ENCODE peak calls at places on chromosome 9, in eight cellular contexts. R is left kidney, J is psoas muscle, U is Panc1, L is activated T-cell treated with anti-CD3 and anti-CD28 coated beads for 1 hour, V is NCI-H510A, H is PC-3, S is globus pallidus. E is an unnamed sample.

GRCh38 chr9:16223074-16223871 is 647.2 kb downstream of the BNC2 start:
- DNase-seq in R (peak; percentile 37), J (no peak), U (no peak), L (no peak), V (no peak), H (peak; percentile 77), S (no peak), E (no peak)

GRCh38 chr9:35598863-35599590 is 6.0 kb upstream of the TESK1 start:
- DNase-seq in R (peak; percentile 50), J (peak; percentile 47), U (no peak), L (no peak), V (peak; percentile 32), H (no peak), S (no peak), E (peak; percentile 63)

GRCh38 chr9:36677611-36678010 is 104.9 kb downstream of the MELK start:
- DNase-seq in R (no peak), J (no peak), U (no peak), L (no peak), V (no peak), H (no peak), S (no peak), E (no peak)

GRCh38 chr9:134178781-134179551 is 14.6 kb upstream of the RNU6ATAC start:
- DNase-seq in R (peak; percentile 67), J (peak; percentile 89), U (no peak), L (no peak), V (no peak), H (no peak), S (no peak), E (no peak)

GRCh38 chr9:90916147-90916734 is 114.6 kb downstream of the SYK start:
- DNase-seq in R (no peak), J (no peak), U (no peak), L (no peak), V (no peak), H (peak; percentile 14), S (no peak), E (peak; percentile 73)

GRCh38 chr9:42386477-42386876 is 203.0 kb downstream of the SPATA31A6 start:
- DNase-seq in R (no peak), J (no peak), U (no peak), L (no peak), V (no peak), H (no peak), S (no peak), E (no peak)

GRCh38 chr9:122406264-122406890 is 35.6 kb downstream of the PTGS1 start:
- DNase-seq in R (no peak), J (no peak), U (no peak), L (no peak), V (no peak), H (no peak), S (no peak), E (no peak)

GRCh38 chr9:135790356-135790755 is 88.4 kb downstream of the KCNT1 start:
- DNase-seq in R (no peak), J (no peak), U (no peak), L (no peak), V (no peak), H (no peak), S (no peak), E (no peak)

GRCh38 chr9:126463426-126463825 is 136.8 kb downstream of the MVB12B start:
- DNase-seq in R (no peak), J (no peak), U (no peak), L (no peak), V (no peak), H (no peak), S (no peak), E (no peak)

GRCh38 chr9:137305788-137306545 is 3.9 kb upstream of the NRARP start:
- DNase-seq in R (no peak), J (peak; percentile 57), U (no peak), L (no peak), V (no peak), H (no peak), S (no peak), E (no peak)

GRCh38 chr9:114312513-114312875 is 10.4 kb upstream of the ORM1 start:
- DNase-seq in R (no peak), J (no peak), U (no peak), L (no peak), V (no peak), H (no peak), S (no peak), E (no peak)

GRCh38 chr9:111661150-111661801 is at the start of gene GNG10:
- DNase-seq in R (peak; percentile 91), J (peak; percentile 69), U (no peak), L (peak; percentile 58), V (peak; percentile 49), H (peak; percentile 53), S (peak; percentile 60), E (peak; percentile 70)

GRCh38 chr9:134360897-134361296 is 34.6 kb downstream of the RXRA start:
- DNase-seq in R (no peak), J (no peak), U (no peak), L (no peak), V (no peak), H (peak; percentile 24), S (no peak), E (no peak)